ENCODE peak calls at places on chromosomes 4 and X, in six cellular contexts. A is IMR-90, P is small intestine, O is transverse colon, M is cardiac muscle cell, H is tibial artery. U is an unnamed sample. For H3K4me1, the result is how much of the 10 kb centered on the place peaks cover.

GRCh38 chr4:158079661-158080060 is 93.2 kb downstream of the GASK1B start:
- DNase-seq in A (no peak), P (no peak), O (no peak), M (no peak), H (no peak), U (no peak)

GRCh38 chr4:67327245-67327860 is 217.9 kb downstream of the CENPC start:
- DNase-seq in A (peak), P (peak), O (peak), M (peak), H (peak), U (peak)

GRCh38 chrX:650274-650673 is 19.7 kb downstream of the SHOX start:
- DNase-seq in A (no peak), P (no peak), O (no peak), M (no peak), H (no peak), U (no peak)

GRCh38 chrX:80513620-80514019 is 93.4 kb downstream of the TENT5D start:
- DNase-seq in A (no peak), P (no peak), O (no peak), M (no peak), H (no peak), U (no peak)

GRCh38 chr4:8666581-8666980 is 74.0 kb downstream of the CPZ start:
- DNase-seq in A (no peak), P (no peak), O (no peak), M (no peak), H (no peak), U (no peak)

GRCh38 chr4:86218721-86219481 is 141.0 kb downstream of the MAPK10 start:
- DNase-seq in A (peak), P (no peak), O (no peak), M (no peak), H (no peak), U (peak)

GRCh38 chr4:3419836-3420605 is 21.7 kb upstream of the HGFAC start:
- DNase-seq in A (no peak), P (no peak), O (no peak), M (no peak), H (no peak), U (no peak)

GRCh38 chr4:95546866-95547707 is 1.7 kb downstream of the UNC5C start:
- DNase-seq in A (no peak), P (no peak), O (no peak), M (peak), H (no peak), U (no peak)

GRCh38 chr4:69078852-69079251 is 17.4 kb upstream of the UGT2B7 start:
- DNase-seq in A (no peak), P (no peak), O (no peak), M (no peak), H (no peak), U (no peak)

GRCh38 chr4:7043521-7044414 is 596 bp downstream of the TADA2B start:
- DNase-seq in A (peak), P (peak), O (peak), M (peak), H (no peak), U (peak)

GRCh38 chr4:94339779-94340178 is 2.9 kb downstream of the HPGDS start:
- DNase-seq in A (no peak), P (no peak), O (no peak), M (no peak), H (no peak), U (no peak)

GRCh38 chr4:32133734-32134133 is 1413.6 kb downstream of the PCDH7 start:
- DNase-seq in A (no peak), P (no peak), O (no peak), M (peak), H (no peak), U (no peak)

DNA sequence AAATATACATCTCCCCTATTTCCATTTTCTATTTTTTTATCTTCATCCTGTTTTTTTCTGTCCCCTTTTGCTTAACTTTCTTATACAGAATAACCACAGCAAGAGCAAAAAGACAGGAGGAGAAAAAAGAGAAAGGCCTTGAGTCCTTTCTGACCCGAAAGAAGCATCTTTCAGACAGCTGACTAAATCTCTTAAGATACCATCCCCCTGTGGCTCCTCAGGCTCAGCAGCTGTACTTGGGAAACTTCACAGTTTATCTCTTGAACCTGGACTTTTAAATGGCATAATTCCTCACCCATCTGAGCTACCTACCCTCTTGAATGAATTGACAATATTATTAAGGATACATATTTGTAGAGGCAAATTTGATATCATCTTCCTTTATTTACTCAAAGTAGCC is 100.2 kb downstream of the FIP1L1 start:
- DNase-seq in A (peak), P (no peak), O (no peak), M (no peak), H (no peak), U (no peak)
- H3K27ac ChIP-seq in A (peak), P (no peak), O (no peak), M (no peak), H (no peak), U (no peak)

DNA sequence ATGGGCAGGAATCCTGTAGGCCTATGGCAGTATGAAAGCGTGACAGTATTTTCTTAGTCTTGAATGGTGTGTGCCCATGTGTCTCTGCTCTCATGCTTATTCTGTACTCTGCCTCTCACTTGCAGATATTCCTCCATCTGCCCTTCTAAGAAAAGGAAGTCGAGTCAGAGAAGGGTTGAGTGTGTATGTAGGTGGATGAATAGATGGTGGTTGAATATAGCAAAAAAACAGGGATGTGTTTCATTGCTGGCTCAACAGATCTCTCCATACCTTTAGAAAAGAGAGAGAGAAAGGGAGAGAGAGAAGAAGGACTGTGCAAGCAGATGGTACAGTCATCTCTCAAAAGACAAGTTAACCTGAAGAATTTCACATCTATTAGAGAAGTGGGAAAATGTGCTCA is 381.5 kb downstream of the FBXW7 start:
- DNase-seq in A (no peak), P (no peak), O (no peak), M (no peak), H (no peak), U (no peak)
- H3K4me1 ChIP-seq in A (under half), P (under half), O (under half), M (under half), H (under half), U (under half)

GRCh38 chr4:155853189-155853588 is 12.9 kb downstream of the ASIC5 start:
- DNase-seq in A (no peak), P (no peak), O (no peak), M (no peak), H (no peak), U (no peak)

GRCh38 chr4:155846929-155847328 is 19.1 kb downstream of the ASIC5 start:
- DNase-seq in A (no peak), P (no peak), O (no peak), M (no peak), H (no peak), U (no peak)

GRCh38 chr4:155854597-155855226 is 11.4 kb downstream of the ASIC5 start:
- DNase-seq in A (peak), P (no peak), O (no peak), M (no peak), H (no peak), U (no peak)

GRCh38 chr4:155849042-155849441 is 17.0 kb downstream of the ASIC5 start:
- DNase-seq in A (no peak), P (no peak), O (no peak), M (no peak), H (no peak), U (no peak)
- H3K27ac ChIP-seq in A (no peak), P (no peak), O (no peak), M (no peak), H (peak), U (no peak)

GRCh38 chr4:1796486-1797204 is 3.6 kb downstream of the FGFR3 start:
- DNase-seq in A (no peak), P (no peak), O (no peak), M (no peak), H (no peak), U (no peak)
- H3K4me1 ChIP-seq in A (under half), P (under half), O (under half), M (under half), H (under half), U (under half)

GRCh38 chr4:98658287-98659105 is at the start of gene TSPAN5:
- DNase-seq in A (peak), P (peak), O (peak), M (peak), H (peak), U (peak)
- H3K27ac ChIP-seq in A (peak), P (peak), O (peak), M (no peak), H (peak), U (peak)